ENCODE peak calls at places on chromosomes 5 and 9, in nine cellular contexts. O is kidney, D is mammary epithelial cell, U is Caco-2, X is fibroblast of lung, Y is lung, Z is transverse colon, A is psoas muscle, Q is tibial artery. G is an unnamed sample.

GRCh38 chr9:91494751-91495150 is 71.1 kb upstream of the NFIL3 start:
- DNase-seq in O (no peak), D (no peak), U (no peak), X (peak), Y (no peak), Z (no peak), A (no peak), Q (no peak), G (no peak)

GRCh38 chr5:10479226-10479721 is 37.6 kb downstream of the ROPN1L start:
- DNase-seq in O (no peak), D (peak), U (no peak), X (peak), Y (peak), Z (peak), A (no peak), Q (no peak), G (peak)

GRCh38 chr5:131709043-131709442 is 74.0 kb upstream of the RAPGEF6 start:
- DNase-seq in O (no peak), D (no peak), U (no peak), X (no peak), Y (no peak), Z (no peak), A (no peak), Q (no peak), G (no peak)

GRCh38 chr5:122259995-122260394 is 52.0 kb upstream of the SNCAIP start:
- DNase-seq in O (peak), D (peak), U (no peak), X (peak), Y (no peak), Z (no peak), A (no peak), Q (no peak), G (no peak)

GRCh38 chr5:141431286-141431685 is 979 bp downstream of the PCDHGA12 start:
- DNase-seq in O (no peak), D (no peak), U (no peak), X (peak), Y (no peak), Z (no peak), A (no peak), Q (no peak), G (no peak)

GRCh38 chr5:147558826-147559225 is 49.0 kb upstream of the DPYSL3 start:
- DNase-seq in O (no peak), D (peak), U (peak), X (peak), Y (peak), Z (peak), A (peak), Q (peak), G (peak)

GRCh38 chr9:1235650-1236401 is 185.7 kb downstream of the DMRT2 start:
- DNase-seq in O (no peak), D (no peak), U (peak), X (no peak), Y (no peak), Z (no peak), A (no peak), Q (no peak), G (no peak)

GRCh38 chr9:20355022-20355421 is 267.3 kb downstream of the MLLT3 start:
- DNase-seq in O (no peak), D (peak), U (no peak), X (peak), Y (no peak), Z (no peak), A (no peak), Q (no peak), G (no peak)

GRCh38 chr9:88791105-88791805 is 200.0 kb upstream of the S1PR3 start:
- DNase-seq in O (no peak), D (peak), U (no peak), X (peak), Y (no peak), Z (no peak), A (no peak), Q (peak), G (peak)

GRCh38 chr9:72427801-72428200 is 62.8 kb upstream of the ZFAND5 start:
- DNase-seq in O (no peak), D (no peak), U (no peak), X (peak), Y (no peak), Z (no peak), A (no peak), Q (no peak), G (no peak)

GRCh38 chr5:104146652-104147051 is 584.1 kb upstream of the NUDT12 start:
- DNase-seq in O (no peak), D (no peak), U (no peak), X (peak), Y (no peak), Z (no peak), A (no peak), Q (no peak), G (no peak)

GRCh38 chr5:117623042-117623815 is 1048.6 kb upstream of the SEMA6A start:
- DNase-seq in O (no peak), D (peak), U (no peak), X (no peak), Y (no peak), Z (no peak), A (no peak), Q (no peak), G (peak)

GRCh38 chr9:111940697-111941096 is 44.1 kb downstream of the UGCG start:
- DNase-seq in O (no peak), D (no peak), U (no peak), X (peak), Y (no peak), Z (no peak), A (no peak), Q (no peak), G (no peak)

GRCh38 chr9:5633243-5633642 is 4.3 kb downstream of the RIC1 start:
- DNase-seq in O (no peak), D (peak), U (peak), X (peak), Y (no peak), Z (no peak), A (no peak), Q (no peak), G (no peak)

GRCh38 chr9:14396171-14396570 is 82.2 kb upstream of the NFIB start:
- DNase-seq in O (no peak), D (no peak), U (no peak), X (no peak), Y (no peak), Z (no peak), A (peak), Q (no peak), G (no peak)

GRCh38 chr9:119218293-119218692 is 150.9 kb downstream of the BRINP1 start:
- DNase-seq in O (no peak), D (no peak), U (no peak), X (no peak), Y (no peak), Z (no peak), A (no peak), Q (no peak), G (no peak)

GRCh38 chr5:175517824-175518450 is 39.6 kb downstream of the SFXN1 start:
- DNase-seq in O (no peak), D (peak), U (no peak), X (peak), Y (no peak), Z (no peak), A (no peak), Q (no peak), G (peak)

GRCh38 chr5:72280655-72281069 is 39.4 kb downstream of the MRPS27 start:
- DNase-seq in O (no peak), D (peak), U (peak), X (peak), Y (no peak), Z (no peak), A (no peak), Q (peak), G (peak)

GRCh38 chr5:39476466-39477215 is 51.9 kb upstream of the DAB2 start:
- DNase-seq in O (no peak), D (no peak), U (no peak), X (peak), Y (no peak), Z (no peak), A (no peak), Q (no peak), G (peak)

GRCh38 chr9:37191403-37192089 is 71.2 kb downstream of the ZCCHC7 start:
- DNase-seq in O (no peak), D (no peak), U (no peak), X (no peak), Y (no peak), Z (no peak), A (no peak), Q (no peak), G (no peak)
- TF ChIP-seq CTCF in O (no peak), D (no peak), U (no peak), X (no peak), Y (no peak), Z (no peak), A (no peak), Q (no peak), G (no peak)

DNA sequence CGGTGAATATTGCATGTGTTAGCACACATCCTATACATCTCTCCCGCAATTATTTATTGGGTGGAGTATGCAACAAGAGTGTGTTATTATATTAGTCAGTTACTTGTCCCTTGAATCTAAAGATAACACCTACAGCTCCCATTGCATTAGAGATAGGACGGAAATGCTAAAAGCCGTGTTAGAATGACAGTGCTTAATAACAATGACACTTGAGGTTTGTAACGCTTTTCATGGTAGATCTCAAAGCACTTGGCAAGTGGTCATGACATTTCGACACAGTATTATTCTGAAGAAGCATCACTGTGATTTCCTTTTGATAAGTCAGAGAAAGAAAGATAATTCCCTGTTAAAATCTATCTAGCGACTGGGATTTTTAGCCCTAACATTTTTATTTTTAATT is 33.4 kb upstream of the TRIO start:
- DNase-seq in O (no peak), D (no peak), U (no peak), X (no peak), Y (no peak), Z (no peak), A (no peak), Q (no peak), G (no peak)
- H3K4me3 ChIP-seq in O (no peak), D (no peak), U (no peak), X (no peak), Y (no peak), Z (no peak), A (no peak), Q (no peak), G (no peak)

GRCh38 chr5:179533024-179533423 is 17.3 kb upstream of the RUFY1 start:
- DNase-seq in O (no peak), D (no peak), U (no peak), X (no peak), Y (no peak), Z (no peak), A (no peak), Q (no peak), G (no peak)

GRCh38 chr5:179534431-179534830 is 15.9 kb upstream of the RUFY1 start:
- DNase-seq in O (no peak), D (no peak), U (no peak), X (no peak), Y (no peak), Z (no peak), A (no peak), Q (no peak), G (no peak)

GRCh38 chr5:179533907-179534306 is 16.4 kb upstream of the RUFY1 start:
- DNase-seq in O (no peak), D (no peak), U (no peak), X (no peak), Y (no peak), Z (no peak), A (no peak), Q (no peak), G (no peak)

GRCh38 chr5:179526978-179527377 is 23.4 kb upstream of the RUFY1 start:
- DNase-seq in O (no peak), D (no peak), U (no peak), X (no peak), Y (no peak), Z (no peak), A (no peak), Q (no peak), G (no peak)

DNA sequence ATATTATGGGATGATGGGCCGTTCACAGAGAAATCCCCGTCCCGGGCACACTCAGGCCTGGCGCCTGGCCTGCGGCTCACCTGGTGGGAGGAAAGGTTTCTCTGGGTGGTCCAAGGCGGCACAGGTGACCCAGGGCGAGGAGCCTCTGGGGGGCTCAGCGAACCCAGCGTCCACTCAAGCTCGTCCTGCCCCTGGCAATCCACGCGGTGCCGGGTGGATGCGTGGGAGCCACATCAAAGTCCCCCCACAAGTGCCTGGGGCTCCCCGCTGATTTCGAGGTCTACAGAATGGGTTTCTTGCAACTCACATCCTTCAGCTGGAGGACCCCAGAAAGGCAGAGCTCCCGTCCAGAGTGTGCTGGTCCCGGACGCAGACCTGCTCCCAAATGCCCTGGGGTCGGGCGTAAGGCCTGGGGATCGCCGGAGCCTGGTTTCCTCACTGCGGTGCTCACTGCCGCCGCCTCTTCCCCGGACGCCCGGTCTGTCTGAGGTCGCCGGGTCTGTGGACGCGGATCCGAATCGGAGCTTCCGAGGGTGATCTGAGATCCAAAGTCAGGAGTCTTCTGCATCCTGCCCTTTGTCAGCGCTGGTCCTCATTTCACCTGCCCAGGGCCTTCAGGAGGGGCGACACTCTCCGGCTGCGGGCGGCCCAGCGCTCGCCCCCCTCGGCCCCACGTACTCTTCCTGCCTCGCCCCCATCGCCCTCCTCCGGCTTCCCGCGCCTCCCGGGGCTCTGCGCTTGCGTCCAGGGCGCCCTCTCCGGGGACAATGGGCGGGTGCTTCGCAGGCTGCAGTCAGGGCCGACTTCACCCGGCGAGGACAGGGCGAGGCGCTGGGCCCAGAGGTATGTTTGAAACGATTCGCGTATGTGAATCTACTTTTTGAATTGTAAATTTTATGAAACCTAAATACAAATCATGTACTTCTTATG is 20.0 kb upstream of the RUFY1 start:
- DNase-seq in O (peak), D (no peak), U (no peak), X (peak), Y (peak), Z (peak), A (peak), Q (peak), G (no peak)
- TF ChIP-seq CTCF in O (no peak), D (no peak), U (no peak), X (no peak), Y (peak), Z (peak), A (peak), Q (no peak), G (peak)

DNA sequence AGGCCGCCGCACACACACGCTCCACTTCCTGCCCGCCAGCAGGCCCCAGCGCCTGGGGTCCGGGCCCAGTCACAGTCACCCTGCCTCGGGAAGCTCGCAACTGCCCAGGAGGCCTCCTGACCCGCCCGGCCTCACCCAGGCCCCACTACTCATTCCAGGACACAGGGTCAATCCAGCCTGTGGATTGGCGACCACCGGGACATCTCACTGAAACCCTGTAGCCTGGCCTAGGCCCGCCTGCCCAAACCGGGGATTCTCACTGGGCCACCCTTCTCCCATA is 2.7 kb upstream of the IRX4 start:
- DNase-seq in O (peak), D (peak), U (no peak), X (no peak), Y (no peak), Z (no peak), A (no peak), Q (no peak), G (no peak)
- H3K4me3 ChIP-seq in O (no peak), D (peak), U (no peak), X (no peak), Y (no peak), Z (no peak), A (no peak), Q (no peak), G (no peak)

GRCh38 chr9:18396102-18396728 is 77.7 kb upstream of the ADAMTSL1 start:
- DNase-seq in O (no peak), D (no peak), U (no peak), X (peak), Y (no peak), Z (no peak), A (no peak), Q (no peak), G (no peak)
- TF ChIP-seq CTCF in O (no peak), D (peak), U (no peak), X (no peak), Y (no peak), Z (no peak), A (no peak), Q (no peak), G (peak)

G was measured in astrocyte of the cerebellum.